ENCODE peak calls at places on chromosomes 6 and 20, in five cellular contexts. E, W, J, D and G are unnamed samples.

GRCh38 chr20:61441537-61441936 is 189.5 kb downstream of the CDH4 start:
- DNase-seq in E (no peak), W (no peak), J (no peak), D (no peak), G (no peak)

GRCh38 chr20:438581-439469 is 23.5 kb downstream of the TBC1D20 start:
- DNase-seq in E (no peak), W (no peak), J (no peak), D (peak; percentile 28), G (no peak)

GRCh38 chr6:15160812-15161211 is 85.1 kb upstream of the JARID2 start:
- DNase-seq in E (no peak), W (no peak), J (no peak), D (no peak), G (peak; percentile 13)

GRCh38 chr20:905396-905961 is 10.7 kb downstream of the ANGPT4 start:
- DNase-seq in E (no peak), W (no peak), J (no peak), D (no peak), G (no peak)

GRCh38 chr6:12313992-12314589 is 23.9 kb downstream of the EDN1 start:
- DNase-seq in E (no peak), W (peak; percentile 55), J (no peak), D (no peak), G (no peak)

GRCh38 chr20:58891686-58892125 is 39.2 kb downstream of the GNAS start:
- DNase-seq in E (peak; percentile 81), W (peak; percentile 80), J (no peak), D (peak; percentile 68), G (no peak)

GRCh38 chr6:164929155-164929977 is 380.0 kb downstream of the C6orf118 start:
- DNase-seq in E (no peak), W (no peak), J (no peak), D (no peak), G (no peak)

GRCh38 chr6:46677314-46677654 is 10.4 kb upstream of the TDRD6 start:
- DNase-seq in E (no peak), W (no peak), J (no peak), D (peak; percentile 42), G (no peak)

GRCh38 chr6:55438217-55438616 is 110.9 kb downstream of the GFRAL start:
- DNase-seq in E (no peak), W (no peak), J (no peak), D (no peak), G (no peak)

GRCh38 chr6:92110390-92110789 is 1309.0 kb downstream of the EPHA7 start:
- DNase-seq in E (no peak), W (no peak), J (no peak), D (no peak), G (no peak)

GRCh38 chr6:148501178-148501590 is 158.5 kb downstream of the SASH1 start:
- DNase-seq in E (no peak), W (no peak), J (no peak), D (no peak), G (peak; percentile 95)

GRCh38 chr6:156647440-156647839 is 129.7 kb upstream of the ARID1B start:
- DNase-seq in E (no peak), W (no peak), J (no peak), D (no peak), G (no peak)

GRCh38 chr6:4370066-4370465 is 234.7 kb upstream of the ECI2 start:
- DNase-seq in E (no peak), W (no peak), J (no peak), D (no peak), G (peak; percentile 70)

GRCh38 chr20:54573838-54574237 is 98.4 kb downstream of the DOK5 start:
- DNase-seq in E (no peak), W (no peak), J (no peak), D (no peak), G (no peak)

GRCh38 chr6:9634776-9635175 is 780.1 kb downstream of the TFAP2A start:
- DNase-seq in E (no peak), W (no peak), J (no peak), D (no peak), G (no peak)

GRCh38 chr6:127518212-127518709 is 874 bp downstream of the MTCL3 start:
- DNase-seq in E (no peak), W (no peak), J (no peak), D (no peak), G (no peak)

GRCh38 chr6:37308084-37308817 is 45.5 kb upstream of the RNF8 start:
- DNase-seq in E (no peak), W (no peak), J (no peak), D (no peak), G (no peak)

GRCh38 chr6:75460636-75461035 is 33.0 kb downstream of the FILIP1 start:
- DNase-seq in E (no peak), W (no peak), J (no peak), D (no peak), G (no peak)

GRCh38 chr6:152595507-152595906 is 41.7 kb downstream of the SYNE1 start:
- DNase-seq in E (no peak), W (no peak), J (no peak), D (peak; percentile 8), G (no peak)

GRCh38 chr6:29251741-29252140 is 49.8 kb upstream of the OR14J1 start:
- DNase-seq in E (no peak), W (no peak), J (no peak), D (no peak), G (no peak)

GRCh38 chr6:125041740-125042459 is 79.7 kb downstream of the RNF217 start:
- DNase-seq in E (no peak), W (no peak), J (no peak), D (no peak), G (no peak)

GRCh38 chr6:75546401-75546800 is 52.8 kb upstream of the FILIP1 start:
- DNase-seq in E (no peak), W (no peak), J (no peak), D (peak; percentile 7), G (no peak)

GRCh38 chr6:99841297-99841696 is 152.7 kb downstream of the MCHR2 start:
- DNase-seq in E (no peak), W (no peak), J (no peak), D (no peak), G (no peak)

GRCh38 chr6:11702039-11702795 is 76.4 kb downstream of the ADTRP start:
- DNase-seq in E (no peak), W (no peak), J (no peak), D (no peak), G (no peak)

GRCh38 chr6:39389372-39389767 is 66.9 kb upstream of the KCNK16 start:
- DNase-seq in E (no peak), W (no peak), J (peak; percentile 19), D (no peak), G (no peak)

DNA sequence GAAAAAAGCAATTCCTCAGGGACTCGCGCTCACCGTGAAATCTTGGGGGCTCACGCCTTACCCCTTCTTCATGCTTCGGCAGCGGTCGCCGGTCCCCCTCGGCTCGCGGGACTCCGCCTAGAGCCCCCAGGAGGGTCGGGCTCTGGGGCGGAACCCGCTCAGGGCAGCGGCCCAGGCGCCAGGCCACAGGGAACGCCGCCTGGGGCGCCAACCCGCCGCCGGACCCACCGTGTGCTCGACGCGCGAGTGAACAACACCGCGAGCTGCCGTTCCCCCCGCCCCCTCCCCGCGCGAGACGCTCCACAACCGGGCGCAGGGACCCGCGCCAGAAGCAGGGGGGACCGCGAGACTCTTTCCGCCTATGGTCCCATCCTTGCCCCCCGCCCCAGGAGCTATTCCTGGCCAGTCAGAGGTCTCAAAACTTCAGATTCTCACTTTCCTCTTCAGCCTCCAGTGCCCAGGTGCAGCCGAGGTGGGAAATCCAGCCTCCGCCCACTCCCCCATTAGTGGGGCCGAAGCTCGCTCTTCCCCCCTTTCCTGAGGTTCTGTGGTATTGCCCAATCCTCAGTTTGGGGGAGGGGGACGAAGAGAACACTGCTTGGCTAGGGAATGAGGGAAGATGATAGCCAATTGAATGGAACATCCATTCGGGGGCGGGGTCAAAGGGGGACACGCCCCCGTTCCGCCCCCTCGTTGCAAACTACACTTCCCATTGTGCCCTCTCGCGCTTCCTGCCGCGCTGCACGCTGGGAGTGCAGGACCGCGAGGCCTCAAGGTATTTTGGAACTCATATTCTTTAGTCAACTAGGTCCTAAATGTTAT is at the start of gene WASF1:
- DNase-seq in E (peak; percentile 82), W (peak; percentile 97), J (peak; percentile 98), D (peak; percentile 97), G (peak; percentile 94)
- TF ChIP-seq CTCF in E (no peak), W (no peak), J (no peak), D (no peak), G (no peak)

GRCh38 chr6:137043710-137044365 is 927 bp downstream of the IL20RA start:
- DNase-seq in E (peak; percentile 38), W (no peak), J (peak; percentile 27), D (no peak), G (no peak)

GRCh38 chr6:137044366-137045220 is at the start of gene IL20RA:
- DNase-seq in E (peak; percentile 65), W (peak; percentile 73), J (peak; percentile 18), D (no peak), G (no peak)

GRCh38 chr6:137039010-137039409 is 5.8 kb downstream of the IL20RA start:
- DNase-seq in E (no peak), W (no peak), J (no peak), D (no peak), G (no peak)

GRCh38 chr6:137036566-137037300 is 8.0 kb downstream of the IL20RA start:
- DNase-seq in E (no peak), W (no peak), J (no peak), D (no peak), G (no peak)

DNA sequence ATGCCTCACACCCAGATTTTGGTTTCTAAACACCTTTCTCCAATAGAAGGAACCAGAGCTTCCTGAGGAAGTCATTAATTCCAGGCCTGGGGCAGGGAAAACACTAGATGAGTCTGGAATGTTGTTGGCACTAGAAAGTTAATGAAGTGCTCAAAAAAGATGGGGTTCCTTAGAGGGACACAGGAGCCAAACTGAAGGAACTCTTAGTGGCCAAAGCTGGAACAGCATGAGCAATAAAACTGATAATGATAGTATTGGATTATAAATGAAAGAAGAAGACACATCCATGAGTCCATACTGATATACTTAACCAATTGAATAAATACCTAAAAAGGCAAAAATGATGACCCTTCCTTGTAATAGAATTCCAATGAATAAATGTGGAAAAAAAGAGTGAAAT is 4.4 kb downstream of the IL20RA start:
- DNase-seq in E (no peak), W (no peak), J (no peak), D (no peak), G (no peak)
- TF ChIP-seq CTCF in E (no peak), W (no peak), J (peak; percentile 39), D (peak; percentile 28), G (no peak)

DNA sequence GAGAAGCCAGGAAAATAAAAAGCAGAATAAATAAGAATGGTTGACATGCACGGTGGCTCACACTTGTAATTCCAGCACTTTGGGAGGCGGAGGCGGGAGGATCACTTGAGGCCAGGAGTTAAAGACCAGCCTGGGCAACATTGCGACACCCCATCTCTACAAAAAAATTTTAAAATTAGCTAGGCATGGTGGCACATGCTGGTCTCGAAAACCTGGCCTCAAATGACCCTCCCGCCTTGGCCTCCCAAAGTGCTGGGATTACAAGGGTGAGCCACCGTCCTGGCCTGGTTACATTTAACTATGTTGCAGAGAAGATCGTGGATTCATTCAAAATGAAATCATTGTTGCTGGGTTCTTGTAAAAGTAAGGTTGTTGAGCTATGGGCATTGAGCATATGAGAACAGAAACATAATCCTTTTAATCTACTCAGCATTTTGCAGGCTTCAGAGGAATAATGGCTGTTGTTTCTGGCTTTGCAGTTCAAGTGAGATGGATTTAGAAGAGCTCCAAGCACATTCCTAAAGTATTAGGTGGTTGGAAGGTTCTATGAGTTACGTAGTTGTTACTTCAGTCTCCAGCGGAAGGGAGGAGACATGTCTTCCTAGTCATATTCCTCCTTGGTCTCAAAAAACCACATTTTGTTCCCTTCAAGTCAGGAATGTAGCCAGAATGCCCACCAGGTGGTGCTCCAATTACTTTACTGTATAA is 45.6 kb upstream of the RAB23 start:
- DNase-seq in E (peak; percentile 24), W (no peak), J (peak; percentile 34), D (peak; percentile 46), G (peak; percentile 96)
- TF ChIP-seq CTCF in E (peak; percentile 60), W (peak; percentile 44), J (peak; percentile 58), D (peak; percentile 82), G (peak; percentile 59)

GRCh38 chr6:70563540-70563939 is 3.2 kb upstream of the SDHAF4 start:
- DNase-seq in E (no peak), W (no peak), J (no peak), D (no peak), G (no peak)

GRCh38 chr6:70566751-70567382 is at the start of gene SDHAF4:
- DNase-seq in E (peak; percentile 95), W (peak; percentile 97), J (peak; percentile 93), D (peak; percentile 91), G (peak; percentile 26)
- TF ChIP-seq CTCF in E (no peak), W (no peak), J (no peak), D (peak; percentile 19), G (no peak)